ENCODE peak calls at places on chromosomes 3 and 15, in ten cellular contexts. H is foreskin fibroblast; O is stimulated activated naive CD4-positive, alpha-beta T cell treated with Interleukin-2 at 50 U/mL for 16 hours; F is mammary epithelial cell; Z is caudate nucleus; W is mesendoderm; C is RPMI7951; A is Kasumi-1; V is endothelial cell; I is MG63. K is an unnamed sample.

GRCh38 chr15:42736178-42736792 is 643 bp downstream of the CDAN1 start:
- DNase-seq in F (peak), C (peak), Z (no peak), A (no peak), W (peak), V (peak), O (no peak), H (no peak), I (no peak), K (no peak)

GRCh38 chr15:51756482-51756881 is 5.1 kb downstream of the TMOD2 start:
- DNase-seq in F (no peak), Z (no peak), I (no peak), H (no peak), A (peak), C (no peak), V (no peak), W (no peak), O (no peak), K (peak)

GRCh38 chr3:73664389-73664788 is 39.6 kb upstream of the PDZRN3 start:
- DNase-seq in W (no peak), F (no peak), O (no peak), Z (no peak), V (no peak), C (no peak), I (no peak), H (no peak), A (no peak), K (no peak)

GRCh38 chr3:193744048-193744821 is 151.2 kb downstream of the OPA1 start:
- DNase-seq in I (no peak), Z (no peak), C (no peak), F (no peak), H (no peak), O (no peak), V (no peak), W (peak), A (no peak), K (no peak)

GRCh38 chr15:99732711-99733267 is 448 bp downstream of the LYSMD4 start:
- DNase-seq in H (no peak), Z (no peak), W (no peak), O (no peak), A (no peak), C (no peak), I (peak), F (peak), V (peak), K (no peak)

GRCh38 chr3:95460274-95460673 is 1354.1 kb upstream of the EPHA6 start:
- DNase-seq in Z (no peak), W (no peak), F (no peak), A (no peak), C (no peak), O (no peak), H (no peak), V (no peak), I (no peak), K (peak)

GRCh38 chr3:16841906-16842709 is 42.6 kb upstream of the PLCL2 start:
- DNase-seq in Z (no peak), F (no peak), C (peak), W (no peak), A (peak), V (no peak), H (no peak), I (no peak), O (peak), K (peak)

GRCh38 chr15:92979011-92979701 is 79.0 kb downstream of the CHD2 start:
- DNase-seq in F (no peak), V (no peak), O (no peak), A (no peak), Z (no peak), I (no peak), H (no peak), C (no peak), W (no peak), K (no peak)

GRCh38 chr3:7504886-7505775 is 644.2 kb downstream of the GRM7 start:
- DNase-seq in W (peak), H (peak), O (no peak), A (no peak), F (peak), V (peak), C (peak), Z (no peak), I (peak), K (no peak)

GRCh38 chr3:15221574-15222217 is 15.7 kb downstream of the CAPN7 start:
- DNase-seq in A (no peak), W (no peak), F (no peak), Z (no peak), O (no peak), V (no peak), C (no peak), H (no peak), I (no peak), K (no peak)

GRCh38 chr3:121269389-121269788 is 276.4 kb downstream of the POLQ start:
- DNase-seq in A (peak), Z (no peak), I (no peak), O (no peak), W (no peak), C (no peak), F (no peak), H (no peak), V (no peak), K (peak)

GRCh38 chr15:81013396-81013929 is 12.7 kb downstream of the TLNRD1 start:
- DNase-seq in Z (no peak), C (no peak), F (no peak), I (no peak), A (no peak), H (no peak), V (no peak), O (no peak), W (no peak), K (no peak)

GRCh38 chr3:143352031-143352623 is 232.6 kb downstream of the CHST2 start:
- DNase-seq in O (no peak), V (peak), I (no peak), H (no peak), A (no peak), W (peak), C (no peak), Z (no peak), F (no peak), K (no peak)

GRCh38 chr3:123636431-123636841 is 51.6 kb upstream of the HACD2 start:
- DNase-seq in C (no peak), V (peak), I (no peak), Z (no peak), A (no peak), H (no peak), O (no peak), F (no peak), W (peak), K (no peak)

GRCh38 chr15:80496101-80496500 is 91.9 kb downstream of the ARNT2 start:
- DNase-seq in C (no peak), H (no peak), V (no peak), I (no peak), A (no peak), W (no peak), Z (no peak), F (no peak), O (no peak), K (no peak)

GRCh38 chr15:25541228-25541627 is 102.4 kb upstream of the UBE3A start:
- DNase-seq in Z (no peak), H (no peak), I (no peak), V (no peak), A (no peak), O (no peak), W (no peak), F (no peak), C (no peak), K (no peak)

GRCh38 chr15:64583519-64583918 is 123.1 kb downstream of the ZNF609 start:
- DNase-seq in Z (no peak), O (no peak), I (no peak), F (no peak), H (no peak), A (no peak), C (no peak), W (no peak), V (no peak), K (no peak)

GRCh38 chr3:107111889-107112288 is 265.4 kb upstream of the CCDC54 start:
- DNase-seq in A (no peak), O (no peak), W (no peak), F (no peak), Z (no peak), H (no peak), I (no peak), V (no peak), C (no peak), K (no peak)

GRCh38 chr3:38493019-38493418 is 3.1 kb upstream of the EXOG start:
- DNase-seq in Z (no peak), A (no peak), O (no peak), W (no peak), I (peak), H (peak), C (peak), F (no peak), V (no peak), K (no peak)

GRCh38 chr15:44194397-44195150 is 497 bp downstream of the FRMD5 start:
- DNase-seq in A (no peak), V (no peak), I (peak), F (peak), H (peak), C (peak), O (peak), Z (peak), W (peak), K (peak)

GRCh38 chr3:129046732-129047552 is 13.6 kb upstream of the GP9 start:
- DNase-seq in O (no peak), C (no peak), V (no peak), Z (no peak), W (no peak), I (no peak), A (no peak), H (no peak), F (no peak), K (no peak)

GRCh38 chr3:177106184-177106583 is 91.1 kb downstream of the TBL1XR1 start:
- DNase-seq in C (no peak), F (no peak), H (no peak), A (no peak), V (no peak), W (no peak), Z (no peak), O (no peak), I (no peak), K (no peak)

GRCh38 chr15:57527382-57528091 is 64.2 kb upstream of the MYZAP start:
- DNase-seq in W (peak), H (peak), V (peak), O (no peak), A (peak), Z (peak), F (peak), I (peak), C (peak), K (peak)

GRCh38 chr3:3799173-3800075 is at the start of gene LRRN1:
- DNase-seq in H (no peak), C (no peak), I (peak), W (peak), A (peak), V (peak), F (peak), Z (peak), O (no peak), K (peak)

GRCh38 chr3:171873561-171873960 is 30.4 kb downstream of the TMEM212 start:
- DNase-seq in V (no peak), H (peak), W (no peak), O (no peak), F (no peak), Z (no peak), C (peak), I (no peak), A (no peak), K (no peak)

GRCh38 chr3:71493372-71493771 is 90.2 kb downstream of the FOXP1 start:
- DNase-seq in Z (no peak), C (no peak), V (no peak), A (no peak), H (no peak), O (no peak), F (no peak), W (no peak), I (no peak), K (no peak)

GRCh38 chr3:152105446-152105845 is 163.3 kb upstream of the MBNL1 start:
- DNase-seq in V (no peak), Z (no peak), A (no peak), O (no peak), F (no peak), C (peak), H (no peak), I (no peak), W (peak), K (no peak)

GRCh38 chr15:72492733-72493132 is 18.6 kb downstream of the ARIH1 start:
- DNase-seq in V (no peak), C (no peak), O (no peak), W (no peak), I (no peak), H (no peak), F (peak), A (no peak), Z (no peak), K (no peak)

GRCh38 chr3:140552898-140553297 is 125.0 kb upstream of the TRIM42 start:
- DNase-seq in A (no peak), O (no peak), C (peak), Z (no peak), F (peak), H (no peak), W (peak), V (no peak), I (peak), K (peak)

GRCh38 chr3:50583897-50584296 is 14.6 kb downstream of the HEMK1 start:
- DNase-seq in F (no peak), V (no peak), W (no peak), Z (no peak), O (no peak), I (no peak), A (no peak), C (no peak), H (no peak), K (no peak)

GRCh38 chr15:46946953-46947352 is 770.4 kb upstream of the SEMA6D start:
- DNase-seq in W (peak), I (no peak), H (no peak), V (no peak), O (no peak), C (no peak), A (no peak), F (no peak), Z (no peak), K (no peak)

GRCh38 chr3:69012111-69012835 is 1.2 kb downstream of the EOGT start:
- DNase-seq in H (no peak), Z (no peak), W (peak), I (no peak), A (no peak), V (peak), C (peak), O (no peak), F (peak), K (no peak)

GRCh38 chr3:126344380-126345041 is 12.7 kb downstream of the KLF15 start:
- DNase-seq in C (no peak), W (no peak), I (no peak), A (no peak), Z (no peak), O (no peak), F (no peak), H (no peak), V (no peak), K (no peak)

GRCh38 chr15:78216276-78217229 is 17.8 kb downstream of the ACSBG1 start:
- DNase-seq in H (peak), C (peak), Z (no peak), V (no peak), I (peak), O (no peak), A (no peak), F (peak), W (no peak), K (peak)

GRCh38 chr3:190101320-190102117 is 19.2 kb downstream of the P3H2 start:
- DNase-seq in H (peak), F (no peak), A (no peak), W (no peak), O (no peak), I (no peak), V (no peak), C (peak), Z (no peak), K (no peak)

GRCh38 chr3:39189150-39189510 is 3.3 kb downstream of the XIRP1 start:
- DNase-seq in H (no peak), O (no peak), Z (no peak), W (no peak), I (no peak), V (no peak), C (no peak), F (no peak), A (no peak), K (no peak)

GRCh38 chr15:76576526-76577279 is 240.1 kb downstream of the ISL2 start:
- DNase-seq in Z (no peak), A (no peak), V (no peak), C (peak), I (peak), O (no peak), W (peak), H (peak), F (no peak), K (peak)